ENCODE peak calls at places on chromosomes 3 and 15, in eight cellular contexts. One of them, this sample, is unnamed.
A peak's percentile ranks its signal among the peaks of the same experiment; 100 is the strongest.

GRCh38 chr3:77150759-77151158 is 110.9 kb downstream of the ROBO2 start:
- DNase-seq in NAMALWA: no peak
- DNase-seq in lung: no peak
- DNase-seq in choroid plexus epithelial cell: no peak
- DNase-seq in HEK293T: no peak
- DNase-seq in HFFc6: no peak
- DNase-seq in left cardiac atrium: no peak
- DNase-seq in NCI-H1092 treated with DMSO at 0.1 percent for 48 hours: no peak
- DNase-seq in this sample: no peak

GRCh38 chr3:108757404-108757982 is at the start of gene RETNLB:
- DNase-seq in choroid plexus epithelial cell: no peak
- DNase-seq in NAMALWA: no peak
- DNase-seq in HFFc6: no peak
- DNase-seq in NCI-H1092 treated with DMSO at 0.1 percent for 48 hours: peak; percentile 83
- DNase-seq in HEK293T: no peak
- DNase-seq in lung: no peak
- DNase-seq in left cardiac atrium: no peak
- DNase-seq in this sample: peak; percentile 93

GRCh38 chr3:42698911-42699230 is 3.7 kb downstream of the HHATL start:
- DNase-seq in HFFc6: no peak
- DNase-seq in HEK293T: no peak
- DNase-seq in NAMALWA: no peak
- DNase-seq in lung: no peak
- DNase-seq in NCI-H1092 treated with DMSO at 0.1 percent for 48 hours: no peak
- DNase-seq in left cardiac atrium: no peak
- DNase-seq in choroid plexus epithelial cell: no peak
- DNase-seq in this sample: no peak

GRCh38 chr3:108450444-108450843 is 60.0 kb downstream of the MYH15 start:
- DNase-seq in HFFc6: no peak
- DNase-seq in HEK293T: no peak
- DNase-seq in NCI-H1092 treated with DMSO at 0.1 percent for 48 hours: no peak
- DNase-seq in left cardiac atrium: no peak
- DNase-seq in lung: no peak
- DNase-seq in NAMALWA: no peak
- DNase-seq in choroid plexus epithelial cell: no peak
- DNase-seq in this sample: no peak

GRCh38 chr15:60000113-60000823 is 3.8 kb upstream of the FOXB1 start:
- DNase-seq in NAMALWA: no peak
- DNase-seq in lung: no peak
- DNase-seq in left cardiac atrium: no peak
- DNase-seq in NCI-H1092 treated with DMSO at 0.1 percent for 48 hours: peak; percentile 18
- DNase-seq in HFFc6: no peak
- DNase-seq in HEK293T: no peak
- DNase-seq in choroid plexus epithelial cell: no peak
- DNase-seq in this sample: peak; percentile 22

GRCh38 chr15:89367485-89368451 is 33.1 kb upstream of the POLG start:
- DNase-seq in NAMALWA: no peak
- DNase-seq in NCI-H1092 treated with DMSO at 0.1 percent for 48 hours: peak; percentile 43
- DNase-seq in lung: no peak
- DNase-seq in HEK293T: no peak
- DNase-seq in choroid plexus epithelial cell: no peak
- DNase-seq in HFFc6: no peak
- DNase-seq in left cardiac atrium: no peak
- DNase-seq in this sample: no peak

GRCh38 chr3:108004647-108005046 is 86.2 kb downstream of the CD47 start:
- DNase-seq in HFFc6: no peak
- DNase-seq in NAMALWA: no peak
- DNase-seq in lung: no peak
- DNase-seq in left cardiac atrium: no peak
- DNase-seq in HEK293T: no peak
- DNase-seq in choroid plexus epithelial cell: no peak
- DNase-seq in NCI-H1092 treated with DMSO at 0.1 percent for 48 hours: no peak
- DNase-seq in this sample: no peak

GRCh38 chr3:188220097-188220788 is 66.3 kb downstream of the LPP start:
- DNase-seq in NCI-H1092 treated with DMSO at 0.1 percent for 48 hours: no peak
- DNase-seq in HEK293T: no peak
- DNase-seq in left cardiac atrium: no peak
- DNase-seq in HFFc6: peak; percentile 32
- DNase-seq in choroid plexus epithelial cell: peak; percentile 59
- DNase-seq in NAMALWA: no peak
- DNase-seq in lung: no peak
- DNase-seq in this sample: no peak

GRCh38 chr3:169146112-169146665 is 517.3 kb downstream of the MECOM start:
- DNase-seq in HFFc6: no peak
- DNase-seq in choroid plexus epithelial cell: peak; percentile 57
- DNase-seq in NAMALWA: no peak
- DNase-seq in NCI-H1092 treated with DMSO at 0.1 percent for 48 hours: peak; percentile 38
- DNase-seq in left cardiac atrium: peak; percentile 75
- DNase-seq in HEK293T: peak; percentile 49
- DNase-seq in lung: peak; percentile 60
- DNase-seq in this sample: peak; percentile 12

GRCh38 chr3:47781326-47781684 is 388 bp downstream of the SMARCC1 start:
- DNase-seq in HFFc6: no peak
- DNase-seq in left cardiac atrium: peak; percentile 73
- DNase-seq in NCI-H1092 treated with DMSO at 0.1 percent for 48 hours: peak; percentile 25
- DNase-seq in choroid plexus epithelial cell: no peak
- DNase-seq in NAMALWA: no peak
- DNase-seq in HEK293T: peak; percentile 58
- DNase-seq in lung: peak; percentile 51
- DNase-seq in this sample: no peak

GRCh38 chr3:71360694-71361093 is 222.8 kb downstream of the FOXP1 start:
- DNase-seq in NCI-H1092 treated with DMSO at 0.1 percent for 48 hours: no peak
- DNase-seq in HFFc6: no peak
- DNase-seq in lung: no peak
- DNase-seq in HEK293T: no peak
- DNase-seq in choroid plexus epithelial cell: no peak
- DNase-seq in left cardiac atrium: no peak
- DNase-seq in NAMALWA: peak; percentile 24
- DNase-seq in this sample: no peak